ENCODE peak calls at places on chromosome 10, in four cellular contexts. E is GM23338, X is uterus, F is foreskin keratinocyte. I is an unnamed sample. For H3K27me3, the result is how much of the 10 kb centered on the place peaks cover.

GRCh38 chr10:3136336-3136735 is 36.2 kb downstream of the PITRM1 start:
- DNase-seq in F (no peak), E (no peak), X (peak), I (no peak)

GRCh38 chr10:43044444-43045245 is 32.2 kb upstream of the RET start:
- DNase-seq in F (no peak), E (no peak), X (no peak), I (no peak)

GRCh38 chr10:31362023-31362641 is 43.1 kb downstream of the ZEB1 start:
- DNase-seq in E (no peak), X (no peak), F (no peak), I (no peak)

GRCh38 chr10:63103971-63104409 is 29.1 kb upstream of the NRBF2 start:
- DNase-seq in X (no peak), E (peak), F (no peak), I (no peak)

GRCh38 chr10:29377333-29377961 is 88.6 kb downstream of the LYZL1 start:
- DNase-seq in E (peak), X (no peak), F (no peak), I (peak)

GRCh38 chr10:52652431-52653220 is 120.0 kb downstream of the MBL2 start:
- DNase-seq in E (no peak), X (no peak), F (no peak), I (no peak)

GRCh38 chr10:49747303-49747646 is 14.8 kb downstream of the OGDHL start:
- DNase-seq in F (no peak), E (no peak), X (no peak), I (no peak)

GRCh38 chr10:109821672-109822071 is 101.6 kb downstream of the XPNPEP1 start:
- DNase-seq in X (no peak), E (no peak), F (no peak), I (no peak)

GRCh38 chr10:34988397-34989067 is 101.6 kb downstream of the CUL2 start:
- DNase-seq in X (no peak), F (peak), E (no peak), I (no peak)

GRCh38 chr10:47331491-47331890 is 9.2 kb downstream of the GDF2 start:
- DNase-seq in F (no peak), X (no peak), E (no peak), I (no peak)

GRCh38 chr10:18378766-18379165 is 238.5 kb downstream of the CACNB2 start:
- DNase-seq in E (no peak), F (no peak), X (peak), I (no peak)

GRCh38 chr10:88898727-88899126 is 18.7 kb downstream of the STAMBPL1 start:
- DNase-seq in X (no peak), F (no peak), E (no peak), I (no peak)

DNA sequence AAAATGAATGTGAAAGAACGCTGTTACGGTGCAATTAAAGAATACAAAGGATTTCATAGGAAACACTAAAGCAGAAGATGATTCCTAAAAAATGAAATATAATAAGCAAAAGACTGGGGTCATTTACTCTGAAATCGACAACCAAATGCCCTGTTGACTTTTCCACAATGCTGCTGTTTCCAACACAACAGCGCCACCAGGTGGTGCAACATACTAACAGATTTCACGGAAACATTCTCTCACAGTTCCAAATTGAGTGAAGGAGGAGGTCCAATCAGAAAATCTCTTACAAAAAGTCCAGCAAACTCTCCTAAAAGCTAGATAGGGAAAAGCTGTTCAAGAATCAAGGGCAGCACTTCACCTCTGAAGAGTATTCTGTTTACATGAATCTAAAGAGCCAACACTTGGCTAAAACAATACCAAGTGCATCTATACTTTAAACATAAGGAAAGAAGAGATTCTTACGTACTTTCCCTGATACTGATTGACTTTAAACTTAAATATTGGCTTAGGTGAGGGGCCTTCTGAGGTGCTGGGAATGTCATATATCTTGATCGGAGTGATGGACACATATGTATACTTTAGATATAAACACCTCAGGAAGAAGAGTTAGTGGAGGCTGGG is 55.9 kb downstream of the UPF2 start:
- DNase-seq in F (peak), X (peak), E (peak), I (peak)
- TF ChIP-seq CTCF in F (peak), X (peak), E (peak), I (peak)

GRCh38 chr10:102597131-102597891 is 47.0 kb upstream of the TRIM8 start:
- DNase-seq in E (no peak), F (no peak), X (no peak), I (no peak)
- H3K27ac ChIP-seq in E (no peak), F (no peak), X (no peak), I (no peak)

GRCh38 chr10:93600861-93601773 is at the start of gene RBP4:
- DNase-seq in X (no peak), F (no peak), E (peak), I (no peak)
- H3K27me3 ChIP-seq in X (under half), F (half or more), E (half or more), I (under half)

DNA sequence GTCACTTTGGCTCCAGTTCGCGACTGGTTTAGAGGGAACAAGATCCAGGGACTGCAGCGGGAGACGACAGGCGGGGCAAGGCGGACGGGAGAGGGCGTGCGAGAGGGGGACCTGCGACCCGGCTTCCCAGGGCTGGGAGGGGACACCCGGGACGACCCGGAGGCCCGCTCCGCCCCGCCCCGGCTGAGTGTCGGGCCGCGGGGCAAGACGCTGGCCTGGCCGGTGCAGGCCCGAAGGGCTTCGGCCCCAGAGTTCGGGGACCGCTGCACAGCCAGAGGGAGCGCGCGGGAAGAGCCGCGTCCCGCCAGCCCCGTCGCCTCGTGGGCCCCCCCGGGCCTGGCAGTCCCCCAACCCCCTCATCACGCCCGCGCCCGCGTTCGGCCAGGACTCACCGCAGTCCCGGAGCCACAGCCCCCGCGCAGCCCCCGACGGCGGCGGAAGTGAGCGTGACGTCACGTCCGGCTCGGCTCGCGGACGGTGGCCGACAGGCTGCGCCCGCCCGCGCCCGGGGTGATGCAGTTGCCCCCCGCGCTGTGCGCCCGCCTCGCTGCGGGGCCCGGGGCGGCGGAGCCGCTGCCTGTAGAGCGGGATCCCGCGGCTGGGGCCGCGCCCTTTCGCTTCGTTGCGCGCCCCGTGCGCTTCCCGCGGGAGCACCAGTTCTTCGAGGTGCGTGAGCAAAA is at the start of the genes TUBGCP2 and ZNF511:
- DNase-seq in E (peak), F (no peak), X (peak), I (no peak)
- TF ChIP-seq CTCF in E (no peak), F (peak), X (peak), I (no peak)

GRCh38 chr10:14089556-14090297 is 241.0 kb downstream of the FRMD4A start:
- DNase-seq in X (no peak), E (no peak), F (no peak), I (no peak)
- H3K27ac ChIP-seq in X (no peak), E (no peak), F (no peak), I (no peak)

GRCh38 chr10:118547282-118547681 is 48.2 kb downstream of the PRLHR start:
- DNase-seq in E (no peak), F (peak), X (no peak), I (no peak)
- H3K27me3 ChIP-seq in E (under half), F (under half), X (under half), I (under half)

I was measured in AG04450.